ENCODE peak calls at places on chromosomes 11 and 22, in seven cellular contexts. R is ovary, Y is neural progenitor cell, J is HCT116, W is cardiac muscle cell, O is Peyer's patch, Q is lower lobe of right lung. Z is an unnamed sample.

GRCh38 chr11:108958446-108959123 is 293.7 kb downstream of the DDX10 start:
- DNase-seq in R (no peak), Y (no peak), J (no peak), W (no peak), O (no peak), Q (no peak), Z (no peak)

GRCh38 chr11:77512092-77512491 is 38.2 kb upstream of the PAK1 start:
- DNase-seq in R (no peak), Y (no peak), J (no peak), W (no peak), O (no peak), Q (no peak), Z (no peak)

GRCh38 chr11:14193644-14194043 is 165.3 kb downstream of the RRAS2 start:
- DNase-seq in R (no peak), Y (peak; percentile 22), J (no peak), W (no peak), O (no peak), Q (no peak), Z (no peak)

GRCh38 chr11:8015753-8016239 is 28.7 kb downstream of the EIF3F start:
- DNase-seq in R (no peak), Y (no peak), J (no peak), W (no peak), O (no peak), Q (no peak), Z (peak; percentile 1)

GRCh38 chr11:61488651-61489291 is 19.8 kb upstream of the LRRC10B start:
- DNase-seq in R (peak; percentile 64), Y (peak; percentile 70), J (no peak), W (peak; percentile 42), O (peak; percentile 65), Q (no peak), Z (peak; percentile 79)

GRCh38 chr11:16815047-16815767 is 76.8 kb downstream of the C11orf58 start:
- DNase-seq in R (peak; percentile 44), Y (no peak), J (no peak), W (no peak), O (no peak), Q (peak; percentile 87), Z (peak; percentile 73)

GRCh38 chr11:95999604-96000003 is 75.7 kb upstream of the MTMR2 start:
- DNase-seq in R (no peak), Y (no peak), J (no peak), W (no peak), O (no peak), Q (no peak), Z (no peak)

GRCh38 chr11:45209904-45210699 is 63.7 kb downstream of the PRDM11 start:
- DNase-seq in R (peak; percentile 95), Y (peak; percentile 73), J (no peak), W (peak; percentile 75), O (peak; percentile 64), Q (peak; percentile 82), Z (no peak)

GRCh38 chr11:14687943-14688627 is 44.5 kb downstream of the PDE3B start:
- DNase-seq in R (no peak), Y (no peak), J (no peak), W (no peak), O (no peak), Q (no peak), Z (no peak)

GRCh38 chr11:35237860-35238715 is 99.1 kb downstream of the CD44 start:
- DNase-seq in R (peak; percentile 30), Y (peak; percentile 90), J (peak; percentile 80), W (peak; percentile 75), O (no peak), Q (no peak), Z (no peak)

GRCh38 chr22:44085743-44086741 is 61.9 kb downstream of the PARVB start:
- DNase-seq in R (peak; percentile 76), Y (peak; percentile 66), J (peak; percentile 52), W (peak; percentile 63), O (no peak), Q (peak; percentile 53), Z (peak; percentile 42)

GRCh38 chr11:64522843-64523242 is 68.2 kb upstream of the SLC22A12 start:
- DNase-seq in R (no peak), Y (no peak), J (no peak), W (no peak), O (no peak), Q (no peak), Z (no peak)

GRCh38 chr11:95924414-95924760 is 480 bp upstream of the MTMR2 start:
- DNase-seq in R (peak; percentile 18), Y (no peak), J (no peak), W (peak; percentile 31), O (no peak), Q (no peak), Z (no peak)

GRCh38 chr11:5367461-5368074 is 16.0 kb upstream of the OR51M1 start:
- DNase-seq in R (no peak), Y (no peak), J (no peak), W (no peak), O (no peak), Q (no peak), Z (no peak)

GRCh38 chr22:41966607-41967240 is 2.5 kb upstream of the SEPTIN3 start:
- DNase-seq in R (no peak), Y (peak; percentile 58), J (peak; percentile 48), W (peak; percentile 25), O (no peak), Q (no peak), Z (no peak)

GRCh38 chr11:128504489-128504888 is 82.9 kb downstream of the ETS1 start:
- DNase-seq in R (no peak), Y (no peak), J (no peak), W (no peak), O (no peak), Q (no peak), Z (no peak)

GRCh38 chr22:25193548-25193947 is 6.1 kb upstream of the CRYBB3 start:
- DNase-seq in R (no peak), Y (peak; percentile 70), J (no peak), W (peak; percentile 68), O (no peak), Q (no peak), Z (no peak)

GRCh38 chr11:74090701-74091100 is 80.1 kb downstream of the C2CD3 start:
- DNase-seq in R (no peak), Y (peak; percentile 13), J (no peak), W (no peak), O (no peak), Q (no peak), Z (no peak)

GRCh38 chr11:36455658-36456111 is 54.4 kb downstream of the TRAF6 start:
- DNase-seq in R (peak; percentile 81), Y (peak; percentile 62), J (no peak), W (peak; percentile 18), O (no peak), Q (no peak), Z (no peak)

GRCh38 chr11:59025097-59025496 is 61.0 kb upstream of the GLYATL1B start:
- DNase-seq in R (no peak), Y (no peak), J (no peak), W (no peak), O (no peak), Q (no peak), Z (no peak)

GRCh38 chr11:79173615-79174014 is 267.2 kb downstream of the TENM4 start:
- DNase-seq in R (peak; percentile 40), Y (no peak), J (no peak), W (peak; percentile 28), O (no peak), Q (no peak), Z (no peak)

GRCh38 chr11:111935331-111936044 is 1.7 kb upstream of the DIXDC1 start:
- DNase-seq in R (no peak), Y (no peak), J (no peak), W (no peak), O (no peak), Q (no peak), Z (no peak)
- H3K4me3 ChIP-seq in R (no peak overlapping the region), Y (no peak overlapping the region), J (no peak overlapping the region), W (no peak overlapping the region), O (no peak overlapping the region), Q (no peak overlapping the region), Z (no peak overlapping the region)

DNA sequence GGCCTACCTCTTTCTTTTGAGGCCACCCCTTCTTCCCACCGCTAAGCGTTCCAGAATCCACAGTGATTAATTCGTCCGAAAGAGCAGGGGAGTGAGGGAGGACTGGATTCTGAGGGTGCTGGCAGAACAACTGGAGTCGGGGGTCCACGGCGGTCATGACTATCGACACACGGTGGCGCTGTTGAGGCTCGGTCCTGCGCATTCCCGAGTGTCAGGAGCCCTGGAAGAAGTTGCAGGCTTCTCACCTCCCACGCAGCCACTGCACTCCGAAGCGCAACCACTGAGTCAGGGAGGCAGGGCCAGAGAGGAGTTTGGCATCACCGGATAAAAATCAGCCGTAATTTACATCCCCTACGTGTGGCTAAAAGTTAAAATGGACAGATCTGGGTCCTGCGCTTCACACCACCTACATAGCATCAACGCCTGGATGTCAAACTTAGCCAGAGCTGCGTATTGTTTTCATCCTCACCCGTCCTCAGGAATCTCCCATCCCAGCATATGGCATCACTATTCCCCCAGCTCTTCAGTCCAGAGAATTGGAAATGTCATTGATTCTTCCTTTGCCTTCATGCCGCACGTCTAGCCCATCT is 10.7 kb upstream of the CTSF start:
- DNase-seq in R (peak; percentile 84), Y (peak; percentile 83), J (peak; percentile 31), W (peak; percentile 87), O (peak; percentile 85), Q (peak; percentile 88), Z (peak; percentile 86)
- H3K27ac ChIP-seq in R (no peak overlapping the region), Y (no peak overlapping the region), J (no peak overlapping the region), W (no peak overlapping the region), O (no peak overlapping the region), Q (no peak overlapping the region), Z (no peak overlapping the region)

GRCh38 chr11:869399-870126 is 26.9 kb downstream of the TSPAN4 start:
- DNase-seq in R (no peak), Y (no peak), J (no peak), W (no peak), O (no peak), Q (no peak), Z (no peak)

GRCh38 chr11:870127-870413 is 27.4 kb downstream of the TSPAN4 start:
- DNase-seq in R (no peak), Y (no peak), J (no peak), W (no peak), O (no peak), Q (no peak), Z (no peak)

GRCh38 chr11:868394-868793 is 25.7 kb downstream of the TSPAN4 start:
- DNase-seq in R (no peak), Y (no peak), J (no peak), W (no peak), O (no peak), Q (no peak), Z (peak; percentile 54)

GRCh38 chr11:867856-868358 is 25.3 kb downstream of the TSPAN4 start:
- DNase-seq in R (no peak), Y (no peak), J (no peak), W (no peak), O (no peak), Q (no peak), Z (no peak)

GRCh38 chr11:868802-869201 is 26.1 kb downstream of the TSPAN4 start:
- DNase-seq in R (no peak), Y (no peak), J (no peak), W (no peak), O (no peak), Q (no peak), Z (no peak)
- H3K36me3 ChIP-seq in R (no peaks in the 10 kb centered on the region), Y (no peaks in the 10 kb centered on the region), J (no peaks in the 10 kb centered on the region), W (peaks cover 3% of the 10 kb centered on the region), O (no peaks in the 10 kb centered on the region), Q (peaks cover 45% of the 10 kb centered on the region), Z (no peaks in the 10 kb centered on the region)

DNA sequence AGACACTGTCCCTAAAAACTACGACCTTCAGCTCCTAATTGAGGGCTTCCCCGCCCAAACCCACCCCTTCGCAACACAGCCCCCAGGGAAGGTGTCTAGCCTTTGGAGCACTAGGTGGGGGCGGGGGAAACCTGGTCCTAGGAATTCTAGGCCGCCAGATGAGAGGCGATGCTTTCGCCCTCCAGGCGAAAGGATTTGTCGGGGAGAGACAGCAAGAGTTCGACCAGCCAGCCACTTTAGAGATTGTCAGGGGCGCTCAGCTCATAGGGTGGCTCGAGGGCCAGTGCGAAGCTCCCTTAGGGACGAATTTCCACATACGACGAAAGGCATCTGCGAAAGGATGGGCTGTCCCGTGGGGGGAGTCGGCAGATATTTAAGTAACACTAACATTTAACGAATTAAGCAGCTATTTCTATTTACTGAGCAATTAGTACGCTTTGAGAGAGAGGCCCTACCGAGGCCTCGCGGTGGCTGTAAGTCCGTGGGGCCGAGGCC is 5.3 kb downstream of the CD248 start:
- DNase-seq in R (no peak), Y (no peak), J (no peak), W (no peak), O (no peak), Q (no peak), Z (no peak)
- H3K4me3 ChIP-seq in R (peak overlapping the region; percentile 54), Y (peak overlapping the region; percentile 53), J (peak overlapping the region; percentile 41), W (peak overlapping the region; percentile 49), O (peak overlapping the region; percentile 53), Q (peak overlapping the region; percentile 59), Z (no peak overlapping the region)

Z was measured in pancreas.